ENCODE peak calls at places on chromosomes 2 and 18, in ten cellular contexts. One of them, this sample, is unnamed.

GRCh38 chr2:214503568-214503967 is 92.7 kb downstream of the VWC2L start:
- DNase-seq in dermis blood vessel endothelial cell: no peak
- DNase-seq in stimulated activated CD4-positive, alpha-beta T cell treated with anti-CD3 and anti-CD28 coated beads, Interleukin-12 subunit alpha, Interleukin-12 subunit beta, amount 100 ng/mL, for 48 hours: no peak
- DNase-seq in Calu3: no peak
- DNase-seq in NT2/D1: no peak
- DNase-seq in EL: no peak
- DNase-seq in upper lobe of right lung: no peak
- DNase-seq in Peyer's patch: no peak
- DNase-seq in T-cell: no peak
- DNase-seq in A673: no peak
- DNase-seq in this sample: no peak

GRCh38 chr2:160680294-160680693 is 186.7 kb upstream of the RBMS1 start:
- DNase-seq in dermis blood vessel endothelial cell: no peak
- DNase-seq in T-cell: no peak
- DNase-seq in EL: no peak
- DNase-seq in upper lobe of right lung: no peak
- DNase-seq in stimulated activated CD4-positive, alpha-beta T cell treated with anti-CD3 and anti-CD28 coated beads, Interleukin-12 subunit alpha, Interleukin-12 subunit beta, amount 100 ng/mL, for 48 hours: no peak
- DNase-seq in Peyer's patch: no peak
- DNase-seq in NT2/D1: no peak
- DNase-seq in Calu3: no peak
- DNase-seq in A673: no peak
- DNase-seq in this sample: no peak

GRCh38 chr18:48948112-48949050 is 2.4 kb downstream of the SMAD7 start:
- DNase-seq in T-cell: no peak
- DNase-seq in EL: peak
- DNase-seq in Calu3: peak
- DNase-seq in A673: peak
- DNase-seq in upper lobe of right lung: peak
- DNase-seq in NT2/D1: no peak
- DNase-seq in stimulated activated CD4-positive, alpha-beta T cell treated with anti-CD3 and anti-CD28 coated beads, Interleukin-12 subunit alpha, Interleukin-12 subunit beta, amount 100 ng/mL, for 48 hours: no peak
- DNase-seq in Peyer's patch: peak
- DNase-seq in dermis blood vessel endothelial cell: peak
- DNase-seq in this sample: no peak

GRCh38 chr2:151771599-151772358 is 37.5 kb upstream of the NEB start:
- DNase-seq in upper lobe of right lung: no peak
- DNase-seq in T-cell: no peak
- DNase-seq in stimulated activated CD4-positive, alpha-beta T cell treated with anti-CD3 and anti-CD28 coated beads, Interleukin-12 subunit alpha, Interleukin-12 subunit beta, amount 100 ng/mL, for 48 hours: no peak
- DNase-seq in Peyer's patch: no peak
- DNase-seq in Calu3: no peak
- DNase-seq in NT2/D1: no peak
- DNase-seq in EL: peak
- DNase-seq in dermis blood vessel endothelial cell: no peak
- DNase-seq in A673: no peak
- DNase-seq in this sample: no peak

GRCh38 chr2:212282596-212283330 is 255.8 kb downstream of the ERBB4 start:
- DNase-seq in upper lobe of right lung: no peak
- DNase-seq in EL: no peak
- DNase-seq in dermis blood vessel endothelial cell: no peak
- DNase-seq in T-cell: no peak
- DNase-seq in A673: peak
- DNase-seq in Peyer's patch: no peak
- DNase-seq in NT2/D1: no peak
- DNase-seq in Calu3: no peak
- DNase-seq in stimulated activated CD4-positive, alpha-beta T cell treated with anti-CD3 and anti-CD28 coated beads, Interleukin-12 subunit alpha, Interleukin-12 subunit beta, amount 100 ng/mL, for 48 hours: no peak
- DNase-seq in this sample: no peak

GRCh38 chr2:216041438-216041837 is 28.1 kb upstream of the MREG start:
- DNase-seq in upper lobe of right lung: no peak
- DNase-seq in Calu3: no peak
- DNase-seq in NT2/D1: no peak
- DNase-seq in EL: no peak
- DNase-seq in A673: no peak
- DNase-seq in T-cell: no peak
- DNase-seq in dermis blood vessel endothelial cell: no peak
- DNase-seq in stimulated activated CD4-positive, alpha-beta T cell treated with anti-CD3 and anti-CD28 coated beads, Interleukin-12 subunit alpha, Interleukin-12 subunit beta, amount 100 ng/mL, for 48 hours: no peak
- DNase-seq in Peyer's patch: no peak
- DNase-seq in this sample: no peak

GRCh38 chr2:118443596-118443995 is 355.3 kb downstream of the INSIG2 start:
- DNase-seq in T-cell: no peak
- DNase-seq in stimulated activated CD4-positive, alpha-beta T cell treated with anti-CD3 and anti-CD28 coated beads, Interleukin-12 subunit alpha, Interleukin-12 subunit beta, amount 100 ng/mL, for 48 hours: no peak
- DNase-seq in A673: no peak
- DNase-seq in EL: peak
- DNase-seq in NT2/D1: no peak
- DNase-seq in upper lobe of right lung: no peak
- DNase-seq in Peyer's patch: no peak
- DNase-seq in dermis blood vessel endothelial cell: peak
- DNase-seq in Calu3: no peak
- DNase-seq in this sample: no peak

GRCh38 chr2:241943209-241943850 is 73.8 kb downstream of the RTP5 start:
- DNase-seq in Calu3: no peak
- DNase-seq in stimulated activated CD4-positive, alpha-beta T cell treated with anti-CD3 and anti-CD28 coated beads, Interleukin-12 subunit alpha, Interleukin-12 subunit beta, amount 100 ng/mL, for 48 hours: no peak
- DNase-seq in A673: no peak
- DNase-seq in Peyer's patch: no peak
- DNase-seq in dermis blood vessel endothelial cell: no peak
- DNase-seq in T-cell: no peak
- DNase-seq in NT2/D1: no peak
- DNase-seq in upper lobe of right lung: no peak
- DNase-seq in EL: no peak
- DNase-seq in this sample: no peak

GRCh38 chr2:98514879-98515570 is 70.4 kb downstream of the INPP4A start:
- DNase-seq in dermis blood vessel endothelial cell: peak
- DNase-seq in Peyer's patch: no peak
- DNase-seq in T-cell: no peak
- DNase-seq in A673: no peak
- DNase-seq in NT2/D1: no peak
- DNase-seq in stimulated activated CD4-positive, alpha-beta T cell treated with anti-CD3 and anti-CD28 coated beads, Interleukin-12 subunit alpha, Interleukin-12 subunit beta, amount 100 ng/mL, for 48 hours: no peak
- DNase-seq in EL: peak
- DNase-seq in Calu3: no peak
- DNase-seq in upper lobe of right lung: no peak
- DNase-seq in this sample: no peak

GRCh38 chr2:121076885-121077549 is 208.0 kb downstream of the TFCP2L1 start:
- DNase-seq in T-cell: peak
- DNase-seq in Peyer's patch: peak
- DNase-seq in stimulated activated CD4-positive, alpha-beta T cell treated with anti-CD3 and anti-CD28 coated beads, Interleukin-12 subunit alpha, Interleukin-12 subunit beta, amount 100 ng/mL, for 48 hours: peak
- DNase-seq in dermis blood vessel endothelial cell: peak
- DNase-seq in NT2/D1: peak
- DNase-seq in upper lobe of right lung: peak
- DNase-seq in Calu3: peak
- DNase-seq in A673: peak
- DNase-seq in EL: peak
- DNase-seq in this sample: peak

GRCh38 chr2:176562359-176563043 is 293.3 kb downstream of the MTX2 start:
- DNase-seq in Calu3: peak
- DNase-seq in T-cell: no peak
- DNase-seq in Peyer's patch: no peak
- DNase-seq in stimulated activated CD4-positive, alpha-beta T cell treated with anti-CD3 and anti-CD28 coated beads, Interleukin-12 subunit alpha, Interleukin-12 subunit beta, amount 100 ng/mL, for 48 hours: no peak
- DNase-seq in NT2/D1: no peak
- DNase-seq in dermis blood vessel endothelial cell: no peak
- DNase-seq in upper lobe of right lung: no peak
- DNase-seq in A673: peak
- DNase-seq in EL: peak
- DNase-seq in this sample: no peak

GRCh38 chr2:234422242-234422641 is 74.6 kb downstream of the ARL4C start:
- DNase-seq in upper lobe of right lung: no peak
- DNase-seq in dermis blood vessel endothelial cell: peak
- DNase-seq in NT2/D1: no peak
- DNase-seq in T-cell: no peak
- DNase-seq in Peyer's patch: no peak
- DNase-seq in stimulated activated CD4-positive, alpha-beta T cell treated with anti-CD3 and anti-CD28 coated beads, Interleukin-12 subunit alpha, Interleukin-12 subunit beta, amount 100 ng/mL, for 48 hours: no peak
- DNase-seq in Calu3: peak
- DNase-seq in A673: peak
- DNase-seq in EL: peak
- DNase-seq in this sample: no peak

GRCh38 chr2:41722668-41723369 is 325.0 kb upstream of the PKDCC start:
- DNase-seq in Peyer's patch: no peak
- DNase-seq in upper lobe of right lung: no peak
- DNase-seq in dermis blood vessel endothelial cell: no peak
- DNase-seq in EL: peak
- DNase-seq in T-cell: no peak
- DNase-seq in NT2/D1: no peak
- DNase-seq in stimulated activated CD4-positive, alpha-beta T cell treated with anti-CD3 and anti-CD28 coated beads, Interleukin-12 subunit alpha, Interleukin-12 subunit beta, amount 100 ng/mL, for 48 hours: no peak
- DNase-seq in A673: no peak
- DNase-seq in Calu3: no peak
- DNase-seq in this sample: no peak